ENCODE peak calls at places on chromosomes 4 and X, in seven cellular contexts. R is stimulated activated CD4-positive, alpha-beta T cell treated with anti-CD3 and anti-CD28 coated beads, Interleukin-1b, Interleukin-23, amount 100 ng/mL, for 48 hours; M is CD4-positive, CD25-positive, alpha-beta regulatory T cell; H is activated B cell treated with CpG ODN at 0.5 μM for 24 hours; W is body of pancreas; Y is T-helper 1 cell; J is K562. X is an unnamed sample.

GRCh38 chrX:95071621-95072020 is 1397.6 kb downstream of the FAM133A start:
- DNase-seq in J (no peak), M (no peak), H (no peak), Y (no peak), R (no peak), W (no peak), X (no peak)

GRCh38 chrX:73850124-73851013 is 287.4 kb downstream of the CHIC1 start:
- DNase-seq in Y (no peak), W (peak; percentile 3), H (no peak), R (no peak), M (no peak), J (peak; percentile 30), X (no peak)

GRCh38 chr4:20176881-20177280 is 74.8 kb upstream of the SLIT2 start:
- DNase-seq in Y (no peak), H (no peak), J (no peak), M (no peak), W (no peak), R (no peak), X (no peak)

GRCh38 chr4:52244773-52245360 is 193.8 kb downstream of the SPATA18 start:
- DNase-seq in J (no peak), R (no peak), Y (no peak), H (no peak), W (no peak), M (no peak), X (no peak)

GRCh38 chr4:119652978-119653377 is 24.4 kb upstream of the PDE5A start:
- DNase-seq in R (no peak), Y (no peak), J (no peak), M (no peak), W (no peak), H (no peak), X (no peak)

GRCh38 chr4:130478406-130478805 is 1382.5 kb downstream of the C4orf33 start:
- DNase-seq in W (no peak), M (no peak), Y (no peak), R (no peak), H (no peak), J (no peak), X (no peak)

GRCh38 chrX:794311-794710 is 163.7 kb downstream of the SHOX start:
- DNase-seq in H (no peak), Y (no peak), W (no peak), J (no peak), M (no peak), R (no peak), X (peak; percentile 2)

GRCh38 chr4:4541040-4541631 is 712 bp downstream of the STX18 start:
- DNase-seq in W (peak; percentile 47), Y (no peak), J (no peak), H (peak; percentile 17), R (peak; percentile 31), M (no peak), X (no peak)

GRCh38 chr4:38106301-38106700 is 146.1 kb downstream of the PTTG2 start:
- DNase-seq in R (no peak), W (no peak), H (no peak), J (no peak), Y (no peak), M (no peak), X (no peak)

GRCh38 chrX:16185725-16186136 is 18.4 kb downstream of the MAGEB17 start:
- DNase-seq in H (no peak), W (no peak), M (no peak), Y (no peak), R (no peak), J (peak; percentile 8), X (no peak)

GRCh38 chr4:25938251-25939186 is 24.5 kb downstream of the SMIM20 start:
- DNase-seq in R (peak; percentile 74), W (peak; percentile 36), J (no peak), H (no peak), M (no peak), Y (no peak), X (no peak)

GRCh38 chr4:15479089-15479912 is 9.6 kb downstream of the CC2D2A start:
- DNase-seq in H (no peak), M (no peak), J (peak; percentile 15), Y (no peak), R (no peak), W (peak; percentile 57), X (no peak)

GRCh38 chr4:155509619-155510018 is 132.9 kb upstream of the MAP9 start:
- DNase-seq in M (no peak), R (no peak), H (no peak), W (no peak), Y (no peak), J (no peak), X (no peak)

GRCh38 chr4:6019316-6020263 is 1.4 kb upstream of the C4orf50 start:
- DNase-seq in W (peak; percentile 52), Y (no peak), J (peak; percentile 75), H (no peak), M (no peak), R (peak; percentile 24), X (no peak)

GRCh38 chr4:38132843-38133662 is 172.9 kb downstream of the PTTG2 start:
- DNase-seq in M (no peak), W (peak; percentile 90), H (no peak), J (no peak), R (no peak), Y (no peak), X (no peak)

GRCh38 chrX:47030339-47030738 is 47.9 kb upstream of the RGN start:
- DNase-seq in Y (no peak), M (no peak), J (peak; percentile 35), H (no peak), R (no peak), W (peak; percentile 24), X (peak; percentile 7)

GRCh38 chr4:170854097-170854496 is 764.3 kb upstream of the AADAT start:
- DNase-seq in M (no peak), J (no peak), Y (no peak), W (no peak), H (no peak), R (no peak), X (no peak)

GRCh38 chr4:54400802-54401201 is 171.7 kb downstream of the PDGFRA start:
- DNase-seq in R (no peak), Y (no peak), H (no peak), J (no peak), W (no peak), M (no peak), X (no peak)

GRCh38 chr4:87974856-87975462 is 555 bp upstream of the SPP1 start:
- DNase-seq in M (no peak), R (no peak), H (no peak), Y (no peak), J (no peak), W (peak; percentile 62), X (no peak)

GRCh38 chrX:110145854-110146253 is 142.9 kb downstream of the TMEM164 start:
- DNase-seq in W (peak; percentile 22), M (no peak), R (no peak), H (no peak), Y (no peak), J (peak; percentile 19), X (no peak)

GRCh38 chrX:7904557-7904956 is 22.7 kb downstream of the PNPLA4 start:
- DNase-seq in M (no peak), H (no peak), W (no peak), J (no peak), Y (no peak), R (no peak), X (no peak)

GRCh38 chr4:181701219-181701618 is 542.0 kb upstream of the TENM3 start:
- DNase-seq in M (no peak), Y (no peak), W (no peak), J (no peak), R (no peak), H (no peak), X (no peak)

GRCh38 chr4:41154814-41155177 is 59.5 kb downstream of the APBB2 start:
- DNase-seq in J (no peak), R (no peak), Y (no peak), M (no peak), H (no peak), W (no peak), X (no peak)

GRCh38 chr4:152935661-152936445 is at the start of gene FHDC1:
- DNase-seq in J (peak; percentile 88), Y (no peak), R (no peak), W (peak; percentile 89), H (peak; percentile 31), M (no peak), X (no peak)